ENCODE peak calls at places on chromosomes 16 and 17, in six cellular contexts. I is astrocyte of the spinal cord, K is Peyer's patch, V is bronchial epithelial cell, M is tibial nerve, S is fibroblast of the aortic adventitia. P is an unnamed sample.
A peak's percentile ranks its signal among the peaks of the same experiment; 100 is the strongest.

GRCh38 chr17:19664136-19664820 is 15.7 kb downstream of the ALDH3A2 start:
- DNase-seq in I (no peak), K (no peak), V (no peak), M (no peak), S (no peak), P (no peak)

GRCh38 chr17:82031885-82032627 is 578 bp downstream of the RAC3 start:
- DNase-seq in I (no peak), K (peak; percentile 27), V (peak; percentile 25), M (no peak), S (no peak), P (no peak)

GRCh38 chr16:73050115-73051099 is 2.5 kb upstream of the ZFHX3 start:
- DNase-seq in I (no peak), K (no peak), V (no peak), M (no peak), S (peak; percentile 32), P (no peak)

GRCh38 chr16:67296422-67296821 is 17.1 kb downstream of the PLEKHG4 start:
- DNase-seq in I (peak; percentile 62), K (no peak), V (no peak), M (no peak), S (peak; percentile 90), P (no peak)

GRCh38 chr16:89638455-89638854 is 19.1 kb downstream of the CHMP1A start:
- DNase-seq in I (no peak), K (no peak), V (no peak), M (no peak), S (no peak), P (no peak)

GRCh38 chr17:19939993-19940721 is 37.5 kb downstream of the AKAP10 start:
- DNase-seq in I (no peak), K (no peak), V (no peak), M (no peak), S (no peak), P (no peak)

GRCh38 chr16:89357460-89357859 is 132.9 kb downstream of the ANKRD11 start:
- DNase-seq in I (no peak), K (no peak), V (no peak), M (no peak), S (no peak), P (no peak)

GRCh38 chr17:68431661-68432071 is 25.6 kb downstream of the WIPI1 start:
- DNase-seq in I (peak; percentile 30), K (peak; percentile 33), V (peak; percentile 7), M (no peak), S (no peak), P (no peak)

GRCh38 chr16:66335704-66336329 is 30.7 kb upstream of the CDH5 start:
- DNase-seq in I (peak; percentile 74), K (no peak), V (peak; percentile 29), M (no peak), S (peak; percentile 73), P (no peak)

GRCh38 chr17:55089251-55089650 is 120.7 kb downstream of the STXBP4 start:
- DNase-seq in I (no peak), K (no peak), V (no peak), M (no peak), S (no peak), P (no peak)

GRCh38 chr16:2529061-2529931 is 1.9 kb downstream of the CEMP1 start:
- DNase-seq in I (no peak), K (no peak), V (no peak), M (no peak), S (no peak), P (peak; percentile 14)
- TF ChIP-seq CTCF in I (no peak), K (no peak), V (no peak), M (no peak), S (no peak), P (no peak)

GRCh38 chr16:10180771-10181163 is 1.5 kb downstream of the GRIN2A start:
- DNase-seq in I (no peak), K (no peak), V (no peak), M (no peak), S (no peak), P (peak; percentile 41)

GRCh38 chr16:10180042-10180770 is 2.0 kb downstream of the GRIN2A start:
- DNase-seq in I (no peak), K (no peak), V (no peak), M (no peak), S (no peak), P (no peak)

GRCh38 chr16:10182186-10182683 is at the start of gene GRIN2A:
- DNase-seq in I (no peak), K (no peak), V (no peak), M (no peak), S (no peak), P (peak; percentile 22)

GRCh38 chr16:10181196-10182162 is 749 bp downstream of the GRIN2A start:
- DNase-seq in I (peak; percentile 67), K (no peak), V (peak; percentile 20), M (peak; percentile 8), S (peak; percentile 70), P (peak; percentile 59)

DNA sequence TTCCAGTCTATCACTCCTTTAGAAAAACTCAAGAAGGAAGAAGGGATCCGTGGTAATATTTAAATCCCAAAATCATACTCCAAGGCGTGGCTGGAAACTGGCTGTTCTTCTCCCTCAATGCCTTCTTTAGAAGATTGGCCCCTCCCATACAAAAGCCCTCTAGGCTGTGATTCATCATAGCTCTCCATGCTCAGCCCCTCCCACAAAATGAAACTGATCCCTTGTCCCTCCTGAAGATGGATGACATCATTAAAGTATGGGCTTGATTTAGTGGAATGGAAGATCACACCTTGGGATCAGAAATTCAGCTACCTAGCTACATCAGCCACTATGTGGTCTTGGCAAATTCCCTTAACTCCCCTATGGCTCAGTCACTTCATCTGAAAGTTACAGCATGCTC is 4.1 kb downstream of the GRIN2A start:
- DNase-seq in I (no peak), K (no peak), V (peak; percentile 26), M (no peak), S (no peak), P (no peak)
- TF ChIP-seq CTCF in I (no peak), K (no peak), V (no peak), M (no peak), S (no peak), P (no peak)

GRCh38 chr16:78480588-78480987 is 381.1 kb downstream of the WWOX start:
- DNase-seq in I (no peak), K (no peak), V (no peak), M (no peak), S (no peak), P (no peak)

GRCh38 chr16:78474762-78475161 is 375.3 kb downstream of the WWOX start:
- DNase-seq in I (no peak), K (no peak), V (no peak), M (no peak), S (no peak), P (no peak)

GRCh38 chr16:78479723-78480122 is 380.3 kb downstream of the WWOX start:
- DNase-seq in I (no peak), K (no peak), V (no peak), M (no peak), S (no peak), P (no peak)

GRCh38 chr16:78483124-78483992 is 383.9 kb downstream of the WWOX start:
- DNase-seq in I (no peak), K (no peak), V (no peak), M (no peak), S (no peak), P (no peak)

DNA sequence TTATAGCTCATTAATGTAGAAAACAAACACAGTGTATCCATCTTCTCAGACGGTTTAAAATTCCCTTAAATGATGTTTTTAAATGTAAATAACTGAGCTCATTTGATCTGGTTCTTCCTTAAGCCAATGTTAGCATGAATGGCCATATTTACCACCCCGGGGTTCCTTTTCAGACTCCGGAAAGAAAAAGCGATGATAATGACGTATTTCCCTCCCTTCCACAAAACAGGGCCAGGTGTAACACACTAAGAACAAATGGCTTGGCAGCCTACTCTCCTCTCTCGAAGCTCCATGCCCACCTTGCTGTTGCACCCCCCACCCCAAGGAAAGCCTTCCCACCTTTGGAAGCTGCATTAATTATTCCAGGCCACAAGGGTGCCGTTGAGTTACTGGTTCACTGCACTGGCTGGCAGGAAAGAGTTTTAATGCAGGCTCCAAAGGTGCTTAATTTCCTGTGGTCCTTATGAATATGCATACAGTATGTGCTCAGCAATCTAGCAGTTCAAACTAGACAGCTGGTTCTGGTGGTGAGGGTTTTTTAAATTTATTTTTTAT is 378.9 kb downstream of the WWOX start:
- DNase-seq in I (no peak), K (no peak), V (no peak), M (no peak), S (no peak), P (no peak)
- TF ChIP-seq CTCF in I (peak; percentile 34), K (no peak), V (no peak), M (no peak), S (peak; percentile 10), P (no peak)

DNA sequence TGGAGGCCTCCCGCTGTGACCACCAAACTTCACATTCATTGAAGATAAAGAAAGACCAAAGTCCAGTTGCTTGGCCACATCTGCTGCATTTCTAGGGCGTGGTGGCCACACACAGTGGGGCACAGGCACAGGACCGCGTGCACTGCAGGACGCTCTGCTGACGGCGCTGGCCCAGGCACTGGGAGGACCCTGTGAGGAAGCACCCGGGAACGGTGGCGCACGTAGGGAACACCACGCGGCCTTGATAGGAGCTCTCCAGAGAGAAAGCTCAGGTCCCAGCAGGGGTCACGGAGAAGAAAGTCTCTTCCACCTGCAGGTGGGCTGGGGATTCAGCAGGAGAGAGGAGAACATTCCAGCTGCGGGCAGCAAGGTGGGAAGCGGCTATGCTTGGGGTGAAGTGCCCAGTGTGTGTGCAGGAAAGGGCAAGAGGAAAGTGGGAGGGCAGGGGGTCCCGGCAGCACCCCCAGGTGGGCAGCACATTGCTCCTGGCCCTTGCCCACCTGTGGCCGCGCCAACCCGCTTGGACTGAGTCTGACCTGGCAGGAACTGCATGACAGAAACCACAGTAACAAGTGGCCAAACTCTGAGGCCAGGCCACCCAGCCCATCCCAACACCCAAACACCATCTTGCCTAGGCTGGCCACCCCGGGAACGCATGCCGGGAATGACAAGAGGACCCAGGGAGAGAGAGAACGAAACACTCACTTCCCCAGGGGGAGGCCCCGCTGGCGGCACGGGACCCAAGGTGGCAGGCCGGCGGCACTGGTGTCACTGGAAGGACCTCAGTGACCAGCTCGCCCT is 32.8 kb downstream of the TBC1D16 start:
- DNase-seq in I (no peak), K (no peak), V (no peak), M (no peak), S (no peak), P (no peak)
- TF ChIP-seq CTCF in I (no peak), K (no peak), V (no peak), M (no peak), S (no peak), P (no peak)

GRCh38 chr17:12395733-12396354 is 269.8 kb upstream of the MYOCD start:
- DNase-seq in I (no peak), K (no peak), V (peak; percentile 37), M (no peak), S (no peak), P (no peak)
- TF ChIP-seq CTCF in I (peak; percentile 67), K (peak; percentile 34), V (peak; percentile 69), M (no peak), S (peak; percentile 41), P (no peak)

DNA sequence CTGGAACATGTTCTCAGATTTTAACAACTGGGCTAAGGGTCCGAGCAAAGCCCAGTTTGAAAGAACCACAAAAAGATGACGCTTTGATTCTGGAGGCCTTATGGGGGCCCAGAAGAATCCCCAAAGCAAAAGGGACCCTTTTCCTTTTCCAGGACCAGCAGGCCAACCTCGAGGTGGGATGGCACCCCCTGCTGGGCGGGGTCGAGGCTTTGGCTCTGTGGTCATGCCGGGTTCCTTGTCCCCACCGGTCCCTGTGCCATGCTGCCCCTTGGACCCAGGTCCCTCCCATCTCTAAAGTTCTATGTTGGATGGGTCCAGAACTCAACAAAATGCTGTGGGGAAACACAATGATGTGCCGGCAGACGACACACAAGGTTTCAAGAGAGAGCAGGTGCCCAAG is 30.9 kb downstream of the TMEM204 start:
- DNase-seq in I (no peak), K (no peak), V (no peak), M (no peak), S (no peak), P (no peak)
- TF ChIP-seq CTCF in I (peak; percentile 17), K (no peak), V (peak; percentile 23), M (no peak), S (no peak), P (no peak)